ENCODE peak calls at places on chromosomes 16 and 17, in six cellular contexts. One of them, this sample, is unnamed.

GRCh38 chr17:50045154-50045553 is 10.8 kb upstream of the ITGA3 start:
- DNase-seq in stomach: no peak
- DNase-seq in fibroblast of lung: no peak
- DNase-seq in OCI-LY7: no peak
- DNase-seq in HCT116: no peak
- DNase-seq in tibial artery: peak; percentile 17
- DNase-seq in this sample: no peak

GRCh38 chr16:86529160-86529559 is 18.8 kb downstream of the FOXF1 start:
- DNase-seq in stomach: no peak
- DNase-seq in fibroblast of lung: peak; percentile 57
- DNase-seq in OCI-LY7: no peak
- DNase-seq in HCT116: no peak
- DNase-seq in tibial artery: no peak
- DNase-seq in this sample: no peak

GRCh38 chr16:50444546-50444945 is 75.8 kb upstream of the BRD7 start:
- DNase-seq in stomach: no peak
- DNase-seq in fibroblast of lung: no peak
- DNase-seq in OCI-LY7: no peak
- DNase-seq in HCT116: no peak
- DNase-seq in tibial artery: peak; percentile 10
- DNase-seq in this sample: no peak

GRCh38 chr16:2194852-2195315 is 1.5 kb downstream of the CASKIN1 start:
- DNase-seq in stomach: peak; percentile 74
- DNase-seq in fibroblast of lung: peak; percentile 34
- DNase-seq in OCI-LY7: peak; percentile 68
- DNase-seq in HCT116: no peak
- DNase-seq in tibial artery: no peak
- DNase-seq in this sample: peak; percentile 80

GRCh38 chr17:3792481-3792880 is 8.5 kb downstream of the ITGAE start:
- DNase-seq in stomach: peak; percentile 63
- DNase-seq in fibroblast of lung: no peak
- DNase-seq in OCI-LY7: no peak
- DNase-seq in HCT116: no peak
- DNase-seq in tibial artery: no peak
- DNase-seq in this sample: no peak

GRCh38 chr16:66924527-66925321 is 611 bp downstream of the RRAD start:
- DNase-seq in stomach: peak; percentile 49
- DNase-seq in fibroblast of lung: no peak
- DNase-seq in OCI-LY7: no peak
- DNase-seq in HCT116: no peak
- DNase-seq in tibial artery: peak; percentile 81
- DNase-seq in this sample: peak; percentile 79

GRCh38 chr17:77144227-77144626 is 3.5 kb downstream of the SEC14L1 start:
- DNase-seq in stomach: no peak
- DNase-seq in fibroblast of lung: no peak
- DNase-seq in OCI-LY7: peak; percentile 92
- DNase-seq in HCT116: no peak
- DNase-seq in tibial artery: no peak
- DNase-seq in this sample: no peak

GRCh38 chr17:65547253-65547670 is 14.2 kb downstream of the AXIN2 start:
- DNase-seq in stomach: peak; percentile 73
- DNase-seq in fibroblast of lung: peak; percentile 81
- DNase-seq in OCI-LY7: no peak
- DNase-seq in HCT116: no peak
- DNase-seq in tibial artery: no peak
- DNase-seq in this sample: no peak

GRCh38 chr16:57318240-57318970 is 33.9 kb upstream of the PLLP start:
- DNase-seq in stomach: no peak
- DNase-seq in fibroblast of lung: peak; percentile 45
- DNase-seq in OCI-LY7: no peak
- DNase-seq in HCT116: no peak
- DNase-seq in tibial artery: no peak
- DNase-seq in this sample: no peak

GRCh38 chr17:38906429-38907172 is 18.8 kb upstream of the LASP1NB start:
- DNase-seq in stomach: no peak
- DNase-seq in fibroblast of lung: no peak
- DNase-seq in OCI-LY7: no peak
- DNase-seq in HCT116: no peak
- DNase-seq in tibial artery: no peak
- DNase-seq in this sample: no peak

GRCh38 chr17:80839401-80839800 is 152.2 kb upstream of the CHMP6 start:
- DNase-seq in stomach: no peak
- DNase-seq in fibroblast of lung: no peak
- DNase-seq in OCI-LY7: no peak
- DNase-seq in HCT116: no peak
- DNase-seq in tibial artery: no peak
- DNase-seq in this sample: no peak

GRCh38 chr17:28394717-28395116 is 11.3 kb downstream of the SLC46A1 start:
- DNase-seq in stomach: no peak
- DNase-seq in fibroblast of lung: peak; percentile 71
- DNase-seq in OCI-LY7: no peak
- DNase-seq in HCT116: no peak
- DNase-seq in tibial artery: no peak
- DNase-seq in this sample: no peak

GRCh38 chr16:74724820-74725549 is 24.3 kb upstream of the MLKL start:
- DNase-seq in stomach: no peak
- DNase-seq in fibroblast of lung: peak; percentile 85
- DNase-seq in OCI-LY7: no peak
- DNase-seq in HCT116: no peak
- DNase-seq in tibial artery: no peak
- DNase-seq in this sample: no peak

GRCh38 chr17:79995691-79996090 is 40.0 kb downstream of the TBC1D16 start:
- DNase-seq in stomach: no peak
- DNase-seq in fibroblast of lung: no peak
- DNase-seq in OCI-LY7: no peak
- DNase-seq in HCT116: no peak
- DNase-seq in tibial artery: no peak
- DNase-seq in this sample: no peak

GRCh38 chr17:56785396-56785795 is 48.3 kb downstream of the C17orf67 start:
- DNase-seq in stomach: no peak
- DNase-seq in fibroblast of lung: peak; percentile 49
- DNase-seq in OCI-LY7: no peak
- DNase-seq in HCT116: no peak
- DNase-seq in tibial artery: no peak
- DNase-seq in this sample: no peak

GRCh38 chr17:66432996-66433556 is 130.7 kb downstream of the PRKCA start:
- DNase-seq in stomach: no peak
- DNase-seq in fibroblast of lung: peak; percentile 14
- DNase-seq in OCI-LY7: no peak
- DNase-seq in HCT116: no peak
- DNase-seq in tibial artery: no peak
- DNase-seq in this sample: no peak

GRCh38 chr17:72120878-72121163 is at the start of gene SOX9:
- DNase-seq in stomach: peak; percentile 92
- DNase-seq in fibroblast of lung: peak; percentile 98
- DNase-seq in OCI-LY7: no peak
- DNase-seq in HCT116: peak; percentile 95
- DNase-seq in tibial artery: peak; percentile 90
- DNase-seq in this sample: peak; percentile 97

GRCh38 chr17:64005734-64006167 is 7.6 kb downstream of the PRR29 start:
- DNase-seq in stomach: peak; percentile 64
- DNase-seq in fibroblast of lung: no peak
- DNase-seq in OCI-LY7: no peak
- DNase-seq in HCT116: no peak
- DNase-seq in tibial artery: no peak
- DNase-seq in this sample: peak; percentile 8

GRCh38 chr16:15509051-15509592 is 74.7 kb downstream of the BMERB1 start:
- DNase-seq in stomach: no peak
- DNase-seq in fibroblast of lung: peak; percentile 25
- DNase-seq in OCI-LY7: no peak
- DNase-seq in HCT116: no peak
- DNase-seq in tibial artery: no peak
- DNase-seq in this sample: no peak

GRCh38 chr17:49360796-49361128 is 1.3 kb downstream of the ZNF652 start:
- DNase-seq in stomach: no peak
- DNase-seq in fibroblast of lung: no peak
- DNase-seq in OCI-LY7: no peak
- DNase-seq in HCT116: no peak
- DNase-seq in tibial artery: no peak
- DNase-seq in this sample: no peak

GRCh38 chr16:4972938-4973587 is 14.9 kb downstream of the SEC14L5 start:
- DNase-seq in stomach: no peak
- DNase-seq in fibroblast of lung: no peak
- DNase-seq in OCI-LY7: no peak
- DNase-seq in HCT116: no peak
- DNase-seq in tibial artery: no peak
- DNase-seq in this sample: no peak

GRCh38 chr16:57051696-57052228 is 40.6 kb upstream of the CPNE2 start:
- DNase-seq in stomach: no peak
- DNase-seq in fibroblast of lung: no peak
- DNase-seq in OCI-LY7: no peak
- DNase-seq in HCT116: no peak
- DNase-seq in tibial artery: no peak
- DNase-seq in this sample: peak; percentile 57

GRCh38 chr17:63836811-63837210 is 5.7 kb downstream of the SMARCD2 start:
- DNase-seq in stomach: no peak
- DNase-seq in fibroblast of lung: no peak
- DNase-seq in OCI-LY7: no peak
- DNase-seq in HCT116: no peak
- DNase-seq in tibial artery: no peak
- DNase-seq in this sample: no peak

GRCh38 chr17:77124192-77124908 is 16.4 kb upstream of the SEC14L1 start:
- DNase-seq in stomach: peak; percentile 65
- DNase-seq in fibroblast of lung: peak; percentile 85
- DNase-seq in OCI-LY7: no peak
- DNase-seq in HCT116: peak; percentile 79
- DNase-seq in tibial artery: no peak
- DNase-seq in this sample: no peak

GRCh38 chr16:87826798-87827587 is 42.3 kb downstream of the SLC7A5 start:
- DNase-seq in stomach: no peak
- DNase-seq in fibroblast of lung: no peak
- DNase-seq in OCI-LY7: no peak
- DNase-seq in HCT116: no peak
- DNase-seq in tibial artery: no peak
- DNase-seq in this sample: no peak

GRCh38 chr16:71364306-71364705 is 5.8 kb downstream of the CALB2 start:
- DNase-seq in stomach: no peak
- DNase-seq in fibroblast of lung: no peak
- DNase-seq in OCI-LY7: no peak
- DNase-seq in HCT116: no peak
- DNase-seq in tibial artery: no peak
- DNase-seq in this sample: no peak

GRCh38 chr17:79392598-79392997 is 218.3 kb downstream of the RBFOX3 start:
- DNase-seq in stomach: no peak
- DNase-seq in fibroblast of lung: no peak
- DNase-seq in OCI-LY7: no peak
- DNase-seq in HCT116: no peak
- DNase-seq in tibial artery: no peak
- DNase-seq in this sample: no peak

GRCh38 chr16:88577166-88577565 is 7.0 kb downstream of the ZC3H18 start:
- DNase-seq in stomach: no peak
- DNase-seq in fibroblast of lung: no peak
- DNase-seq in OCI-LY7: no peak
- DNase-seq in HCT116: no peak
- DNase-seq in tibial artery: no peak
- DNase-seq in this sample: no peak

GRCh38 chr16:64408699-64409098 is 713.2 kb downstream of the CDH11 start:
- DNase-seq in stomach: no peak
- DNase-seq in fibroblast of lung: no peak
- DNase-seq in OCI-LY7: peak; percentile 33
- DNase-seq in HCT116: no peak
- DNase-seq in tibial artery: no peak
- DNase-seq in this sample: no peak

GRCh38 chr16:27748868-27749546 is 199.1 kb downstream of the KATNIP start:
- DNase-seq in stomach: no peak
- DNase-seq in fibroblast of lung: peak; percentile 85
- DNase-seq in OCI-LY7: peak; percentile 38
- DNase-seq in HCT116: peak; percentile 54
- DNase-seq in tibial artery: no peak
- DNase-seq in this sample: peak; percentile 82
- TF ChIP-seq CTCF in stomach: no peak
- TF ChIP-seq CTCF in fibroblast of lung: no peak
- TF ChIP-seq CTCF in OCI-LY7: peak; percentile 53
- TF ChIP-seq CTCF in HCT116: peak; percentile 8
- TF ChIP-seq CTCF in tibial artery: no peak
- TF ChIP-seq CTCF in this sample: peak; percentile 33

GRCh38 chr16:53991181-53992056 is 287.5 kb downstream of the FTO start:
- DNase-seq in stomach: peak; percentile 29
- DNase-seq in fibroblast of lung: peak; percentile 84
- DNase-seq in OCI-LY7: no peak
- DNase-seq in HCT116: no peak
- DNase-seq in tibial artery: no peak
- DNase-seq in this sample: no peak
- TF ChIP-seq CTCF in stomach: no peak
- TF ChIP-seq CTCF in fibroblast of lung: no peak
- TF ChIP-seq CTCF in OCI-LY7: no peak
- TF ChIP-seq CTCF in HCT116: no peak
- TF ChIP-seq CTCF in tibial artery: no peak
- TF ChIP-seq CTCF in this sample: no peak

GRCh38 chr16:30900588-30900987 is 4.2 kb downstream of the CTF1 start:
- DNase-seq in stomach: no peak
- DNase-seq in fibroblast of lung: no peak
- DNase-seq in OCI-LY7: no peak
- DNase-seq in HCT116: no peak
- DNase-seq in tibial artery: no peak
- DNase-seq in this sample: no peak

GRCh38 chr16:30903002-30903401 is 6.6 kb downstream of the CTF1 start:
- DNase-seq in stomach: no peak
- DNase-seq in fibroblast of lung: no peak
- DNase-seq in OCI-LY7: no peak
- DNase-seq in HCT116: no peak
- DNase-seq in tibial artery: no peak
- DNase-seq in this sample: peak; percentile 38

GRCh38 chr16:30901201-30902069 is 5.0 kb downstream of the CTF1 start:
- DNase-seq in stomach: no peak
- DNase-seq in fibroblast of lung: no peak
- DNase-seq in OCI-LY7: no peak
- DNase-seq in HCT116: no peak
- DNase-seq in tibial artery: no peak
- DNase-seq in this sample: peak; percentile 17

GRCh38 chr16:30903596-30903995 is 7.2 kb downstream of the CTF1 start:
- DNase-seq in stomach: no peak
- DNase-seq in fibroblast of lung: no peak
- DNase-seq in OCI-LY7: peak; percentile 38
- DNase-seq in HCT116: no peak
- DNase-seq in tibial artery: peak; percentile 67
- DNase-seq in this sample: peak; percentile 49

GRCh38 chr16:30902070-30902972 is 5.9 kb downstream of the CTF1 start:
- DNase-seq in stomach: peak; percentile 77
- DNase-seq in fibroblast of lung: peak; percentile 64
- DNase-seq in OCI-LY7: no peak
- DNase-seq in HCT116: no peak
- DNase-seq in tibial artery: peak; percentile 80
- DNase-seq in this sample: peak; percentile 90
- TF ChIP-seq CTCF in stomach: no peak
- TF ChIP-seq CTCF in fibroblast of lung: no peak
- TF ChIP-seq CTCF in OCI-LY7: no peak
- TF ChIP-seq CTCF in HCT116: no peak
- TF ChIP-seq CTCF in tibial artery: peak; percentile 84
- TF ChIP-seq CTCF in this sample: peak; percentile 77

GRCh38 chr16:47374629-47375028 is 86.2 kb downstream of the ITFG1 start:
- DNase-seq in stomach: no peak
- DNase-seq in fibroblast of lung: peak; percentile 69
- DNase-seq in OCI-LY7: no peak
- DNase-seq in HCT116: no peak
- DNase-seq in tibial artery: no peak
- DNase-seq in this sample: no peak
- TF ChIP-seq CTCF in stomach: no peak
- TF ChIP-seq CTCF in fibroblast of lung: no peak
- TF ChIP-seq CTCF in OCI-LY7: no peak
- TF ChIP-seq CTCF in HCT116: no peak
- TF ChIP-seq CTCF in tibial artery: no peak
- TF ChIP-seq CTCF in this sample: no peak